ENCODE peak calls at places on chromosomes 13 and 19, in five cellular contexts. C, K, W, L and F are unnamed samples.

GRCh38 chr19:5628919-5629481 is 6.1 kb downstream of the SAFB start:
- DNase-seq in C (no peak), K (no peak), W (no peak), L (no peak), F (no peak)

GRCh38 chr19:610071-610800 is 20.6 kb downstream of the HCN2 start:
- DNase-seq in C (peak; percentile 64), K (no peak), W (no peak), L (no peak), F (no peak)

GRCh38 chr13:50911937-50912624 is 2.5 kb downstream of the RNASEH2B start:
- DNase-seq in C (peak; percentile 89), K (peak; percentile 96), W (peak; percentile 95), L (peak; percentile 80), F (peak; percentile 89)

GRCh38 chr19:46955114-46955812 is 64.4 kb upstream of the NPAS1 start:
- DNase-seq in C (peak; percentile 40), K (no peak), W (peak; percentile 41), L (no peak), F (no peak)

GRCh38 chr13:73417012-73417615 is 358.3 kb downstream of the KLF5 start:
- DNase-seq in C (peak; percentile 48), K (no peak), W (no peak), L (no peak), F (no peak)

GRCh38 chr19:54684537-54684936 is 21.8 kb downstream of the LILRB4 start:
- DNase-seq in C (peak; percentile 55), K (no peak), W (no peak), L (no peak), F (no peak)

GRCh38 chr19:41310031-41310831 is at the start of gene CCDC97:
- DNase-seq in C (peak; percentile 92), K (peak; percentile 76), W (peak; percentile 96), L (peak; percentile 82), F (peak; percentile 84)

GRCh38 chr19:1847684-1848398 is 442 bp downstream of the REXO1 start:
- DNase-seq in C (peak; percentile 38), K (no peak), W (peak; percentile 84), L (no peak), F (no peak)

GRCh38 chr19:6616011-6616410 is 25.1 kb upstream of the CD70 start:
- DNase-seq in C (no peak), K (no peak), W (no peak), L (no peak), F (no peak)

GRCh38 chr19:46442808-46443450 is 14.2 kb upstream of the PNMA8C start:
- DNase-seq in C (peak; percentile 62), K (no peak), W (peak; percentile 65), L (no peak), F (no peak)

GRCh38 chr13:71949441-71949840 is 82.4 kb upstream of the DACH1 start:
- DNase-seq in C (no peak), K (no peak), W (no peak), L (no peak), F (no peak)

GRCh38 chr13:75566658-75567057 is 17.1 kb downstream of the UCHL3 start:
- DNase-seq in C (peak; percentile 46), K (no peak), W (no peak), L (no peak), F (no peak)

GRCh38 chr13:43128504-43128929 is 105.1 kb downstream of the DNAJC15 start:
- DNase-seq in C (no peak), K (no peak), W (no peak), L (no peak), F (no peak)

GRCh38 chr13:110506859-110507566 is 54.5 kb downstream of the RAB20 start:
- DNase-seq in C (no peak), K (peak; percentile 30), W (peak; percentile 90), L (peak; percentile 78), F (peak; percentile 79)

GRCh38 chr13:23825179-23825578 is 64.0 kb downstream of the MIPEP start:
- DNase-seq in C (no peak), K (no peak), W (no peak), L (no peak), F (no peak)

GRCh38 chr13:39415403-39415802 is 187.6 kb downstream of the LHFPL6 start:
- DNase-seq in C (peak; percentile 83), K (no peak), W (no peak), L (no peak), F (peak; percentile 64)

GRCh38 chr13:27500806-27501534 is 50.6 kb upstream of the MTIF3 start:
- DNase-seq in C (no peak), K (no peak), W (no peak), L (no peak), F (peak; percentile 50)

GRCh38 chr19:5804516-5805464 is at the start of gene NRTN:
- DNase-seq in C (peak; percentile 61), K (no peak), W (no peak), L (no peak), F (no peak)

GRCh38 chr13:112444001-112444311 is 67.8 kb downstream of the SPACA7 start:
- DNase-seq in C (peak; percentile 73), K (peak; percentile 55), W (peak; percentile 85), L (no peak), F (peak; percentile 57)

GRCh38 chr19:47390533-47391488 is 28.5 kb downstream of the MEIS3 start:
- DNase-seq in C (peak; percentile 19), K (no peak), W (no peak), L (no peak), F (no peak)

DNA sequence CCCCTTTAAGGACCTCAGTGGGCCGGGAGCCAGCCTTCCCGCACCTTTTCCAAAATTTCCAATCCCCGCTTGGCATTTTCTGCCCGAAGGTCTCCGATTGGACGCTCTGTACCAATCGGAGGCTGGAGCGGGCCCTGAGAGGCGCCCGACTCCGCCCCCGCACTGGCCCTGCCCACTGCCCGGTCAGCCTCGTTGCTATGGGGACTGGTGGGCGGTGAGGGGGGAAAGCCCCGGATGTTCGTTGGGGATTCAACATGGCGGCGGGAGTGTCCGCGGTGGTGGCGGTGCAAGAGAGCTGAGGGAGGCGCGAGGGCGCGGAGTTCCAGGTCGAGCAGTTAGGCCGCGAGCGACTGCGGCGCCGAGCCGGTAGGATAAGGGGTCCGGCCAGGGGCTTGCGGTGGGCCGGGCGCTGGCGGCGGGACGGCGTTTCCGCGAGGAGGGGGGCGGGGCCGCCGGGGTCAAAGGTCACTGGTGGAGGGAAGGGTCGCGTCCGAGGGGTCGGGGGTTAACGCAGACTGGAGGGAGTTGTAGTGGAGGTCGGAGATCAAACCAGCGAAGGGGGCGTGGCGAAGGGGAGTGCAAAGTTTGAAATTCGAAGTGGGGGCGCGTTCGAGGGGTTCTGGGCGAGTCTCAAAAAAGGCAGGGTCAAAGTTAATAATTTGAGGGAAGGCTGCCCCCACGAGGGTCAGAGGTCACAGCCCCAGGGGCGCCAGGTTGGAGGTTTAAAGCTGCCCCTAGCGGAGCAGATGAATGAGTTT is at the start of gene PAK4:
- DNase-seq in C (peak; percentile 99), K (peak; percentile 98), W (peak; percentile 99), L (peak; percentile 98), F (peak; percentile 98)
- H3K4me3 ChIP-seq in C (peak within 1 kb of the TSS; percentile 95), K (peak within 1 kb of the TSS; percentile 93), W (peak within 1 kb of the TSS; percentile 69), L (peak within 1 kb of the TSS; percentile 95), F (peak within 1 kb of the TSS; percentile 79)

GRCh38 chr19:18987456-18987855 is 45.9 kb downstream of the SUGP2 start:
- DNase-seq in C (no peak), K (no peak), W (no peak), L (no peak), F (no peak)

GRCh38 chr19:18982669-18983068 is 41.7 kb upstream of the HOMER3 start:
- DNase-seq in C (no peak), K (no peak), W (no peak), L (no peak), F (no peak)

GRCh38 chr19:18989316-18989715 is 44.0 kb downstream of the SUGP2 start:
- DNase-seq in C (no peak), K (no peak), W (no peak), L (no peak), F (no peak)

GRCh38 chr19:18984251-18984650 is 43.2 kb upstream of the HOMER3 start:
- DNase-seq in C (no peak), K (no peak), W (no peak), L (no peak), F (no peak)

GRCh38 chr19:18985257-18985656 is 44.2 kb upstream of the HOMER3 start:
- DNase-seq in C (peak; percentile 87), K (peak; percentile 19), W (no peak), L (no peak), F (no peak)
- H3K27ac ChIP-seq in C (peak overlapping the region; percentile 39), K (peak overlapping the region; percentile 58), W (no peak overlapping the region), L (no peak overlapping the region), F (no peak overlapping the region)

GRCh38 chr13:79724348-79725103 is 243.6 kb downstream of the NDFIP2 start:
- DNase-seq in C (no peak), K (no peak), W (no peak), L (no peak), F (no peak)
- H3K4me3 ChIP-seq in C (no peak overlapping the region), K (no peak overlapping the region), W (no peak overlapping the region), L (no peak overlapping the region), F (no peak overlapping the region)

GRCh38 chr19:10095622-10095947 is 6.9 kb downstream of the ANGPTL6 start:
- DNase-seq in C (no peak), K (no peak), W (no peak), L (no peak), F (no peak)
- H3K27ac ChIP-seq in C (no peak overlapping the region), K (peak overlapping the region; percentile 58), W (no peak overlapping the region), L (peak overlapping the region; percentile 88), F (peak overlapping the region; percentile 28)

GRCh38 chr13:102773441-102774209 is at the start of gene TEX30:
- DNase-seq in C (peak; percentile 94), K (peak; percentile 40), W (peak; percentile 95), L (peak; percentile 71), F (peak; percentile 78)

GRCh38 chr13:102774210-102774560 is 599 bp upstream of the TEX30 start:
- DNase-seq in C (no peak), K (no peak), W (no peak), L (no peak), F (no peak)

GRCh38 chr13:102772042-102772425 is 1.6 kb downstream of the TEX30 start:
- DNase-seq in C (no peak), K (no peak), W (no peak), L (no peak), F (no peak)

GRCh38 chr13:102777716-102778115 is 4.1 kb upstream of the TEX30 start:
- DNase-seq in C (no peak), K (no peak), W (no peak), L (no peak), F (no peak)

GRCh38 chr13:102774596-102775375 is 1.2 kb upstream of the TEX30 start:
- DNase-seq in C (no peak), K (no peak), W (no peak), L (no peak), F (no peak)
- H3K4me3 ChIP-seq in C (no peak overlapping the region), K (no peak overlapping the region), W (no peak overlapping the region), L (peak overlapping the region; percentile 76), F (no peak overlapping the region)